ENCODE peak calls at places on chromosomes 11 and 22, in six cellular contexts. C, N, A, P, U and M are unnamed samples.

GRCh38 chr11:76748931-76749330 is 34.2 kb upstream of the TSKU start:
- DNase-seq in C (no peak), N (no peak), A (no peak), U (no peak), P (no peak), M (no peak)

GRCh38 chr22:38865201-38866023 is 6.6 kb downstream of the CBX6 start:
- DNase-seq in N (no peak), C (no peak), P (no peak), U (no peak), A (no peak), M (no peak)

GRCh38 chr11:75891947-75892739 is 77.1 kb downstream of the UVRAG start:
- DNase-seq in P (no peak), N (no peak), A (no peak), C (no peak), U (no peak), M (peak; percentile 60)

GRCh38 chr11:42806191-42806590 is 505.6 kb upstream of the API5 start:
- DNase-seq in N (no peak), C (no peak), P (no peak), A (no peak), U (no peak), M (no peak)

GRCh38 chr11:113193894-113194293 is 120.5 kb upstream of the TTC12 start:
- DNase-seq in N (peak; percentile 62), C (no peak), P (no peak), U (no peak), A (no peak), M (no peak)

GRCh38 chr11:134276396-134277175 is 407 bp downstream of the GLB1L3 start:
- DNase-seq in C (no peak), N (peak; percentile 77), P (peak; percentile 3), U (no peak), A (peak; percentile 71), M (no peak)

GRCh38 chr22:28217277-28217676 is 298.2 kb upstream of the PITPNB start:
- DNase-seq in U (no peak), P (no peak), N (no peak), A (no peak), C (no peak), M (no peak)

GRCh38 chr11:18765554-18765953 is 26.0 kb downstream of the PTPN5 start:
- DNase-seq in N (no peak), C (no peak), A (no peak), P (no peak), U (no peak), M (no peak)

GRCh38 chr11:12085371-12086251 is 24.8 kb upstream of the MICAL2 start:
- DNase-seq in N (no peak), C (peak; percentile 29), U (no peak), A (no peak), P (no peak), M (no peak)

GRCh38 chr11:74276581-74276980 is 34.9 kb downstream of the P4HA3 start:
- DNase-seq in P (no peak), N (no peak), C (no peak), A (no peak), U (no peak), M (no peak)

GRCh38 chr11:65391007-65391406 is 4.6 kb downstream of the FRMD8 start:
- DNase-seq in C (peak; percentile 30), N (no peak), A (peak; percentile 62), P (no peak), U (no peak), M (no peak)

GRCh38 chr11:70782401-70782913 is 384.1 kb downstream of the CTTN start:
- DNase-seq in U (no peak), P (no peak), A (no peak), C (no peak), N (no peak), M (no peak)

GRCh38 chr11:15603208-15603607 is 488.5 kb downstream of the INSC start:
- DNase-seq in U (no peak), N (no peak), P (peak; percentile 16), A (no peak), C (no peak), M (no peak)

GRCh38 chr11:59822989-59823566 is 12.5 kb upstream of the MRPL16 start:
- DNase-seq in A (peak; percentile 70), U (peak; percentile 69), C (peak; percentile 32), P (peak; percentile 42), N (peak; percentile 53), M (peak; percentile 38)

GRCh38 chr11:6505577-6506240 is 8.6 kb downstream of the DNHD1 start:
- DNase-seq in P (peak; percentile 33), A (peak; percentile 76), C (peak; percentile 43), U (peak; percentile 40), N (peak; percentile 62), M (no peak)

GRCh38 chr22:40224702-40225101 is 47.0 kb downstream of the TNRC6B start:
- DNase-seq in C (no peak), N (no peak), P (no peak), A (no peak), U (no peak), M (no peak)

GRCh38 chr11:77762426-77762825 is 58.1 kb downstream of the RSF1 start:
- DNase-seq in U (no peak), N (no peak), C (no peak), A (no peak), P (no peak), M (no peak)

GRCh38 chr22:20585640-20586402 is 78.4 kb downstream of the MED15 start:
- DNase-seq in A (no peak), C (no peak), U (no peak), P (no peak), N (no peak), M (no peak)

GRCh38 chr11:114440121-114440860 is 1.0 kb downstream of the REXO2 start:
- DNase-seq in P (no peak), U (no peak), A (peak; percentile 22), N (peak; percentile 46), C (no peak), M (no peak)

DNA sequence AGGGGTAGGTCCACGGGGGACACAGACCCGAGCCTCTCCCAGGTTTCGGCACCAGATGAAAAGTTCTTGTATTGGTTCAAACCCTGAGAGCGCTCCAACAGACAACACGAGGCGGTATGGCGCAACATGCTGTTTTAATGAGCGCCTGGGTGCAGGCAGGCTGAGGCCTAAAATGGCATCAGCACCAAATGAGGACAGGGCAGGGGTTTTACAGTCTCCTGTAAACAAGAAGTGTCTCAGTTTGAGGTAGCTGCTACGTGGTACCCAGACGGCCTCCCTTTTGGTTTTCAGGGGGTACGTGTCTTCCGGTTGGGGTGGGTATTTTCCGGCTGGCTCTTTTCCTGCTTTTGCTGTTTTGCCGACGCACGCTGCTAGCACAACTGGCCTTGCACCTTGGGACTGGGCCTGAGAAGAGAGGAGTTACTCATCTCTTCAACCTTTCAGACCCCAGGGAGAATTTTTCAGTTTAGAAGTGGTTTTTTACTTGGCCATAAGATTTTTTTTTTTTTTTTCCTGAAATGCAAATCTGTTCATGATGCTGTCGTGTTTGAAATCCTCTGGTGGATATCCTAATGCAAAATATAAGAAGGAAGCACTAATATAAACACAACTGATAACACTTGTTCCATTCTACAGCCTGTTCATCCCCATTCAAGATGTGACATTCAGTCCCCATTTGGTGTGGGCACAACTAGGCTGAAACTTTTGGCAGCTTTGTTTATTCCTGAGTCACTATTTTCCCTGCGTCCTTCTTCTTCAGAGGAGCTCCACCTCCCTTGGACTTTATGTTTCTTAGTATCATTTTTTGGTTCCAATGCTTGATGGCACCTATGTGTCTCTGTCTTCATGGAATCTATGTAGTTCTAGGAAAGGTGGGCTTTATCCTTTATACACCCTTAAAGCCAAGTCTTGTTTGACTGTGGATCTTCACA is 6.5 kb downstream of the PPFIBP2 start:
- DNase-seq in P (no peak), U (no peak), N (no peak), A (no peak), C (no peak), M (no peak)
- TF ChIP-seq REST in P (no peak), U (no peak), N (no peak), A (no peak), C (no peak), M (no peak)

DNA sequence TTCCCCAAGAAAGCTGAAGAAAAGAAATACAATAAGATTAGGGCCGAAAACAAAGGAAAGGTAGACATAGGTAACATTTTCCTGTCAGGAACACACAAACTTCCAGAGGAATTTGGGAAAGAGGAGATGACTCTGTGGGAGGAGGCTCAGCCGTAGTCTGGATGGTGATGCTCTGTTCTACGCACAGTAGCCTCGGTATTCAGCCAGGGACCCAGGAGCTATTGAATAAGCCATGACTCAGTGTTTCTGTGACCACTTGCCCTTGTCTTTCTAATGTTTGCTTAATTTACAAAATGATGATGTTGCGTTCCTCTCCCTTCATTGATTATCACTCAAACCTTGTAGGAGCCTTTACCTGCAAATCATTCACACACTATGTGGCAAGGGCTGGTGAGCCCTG is 745.0 kb downstream of the NTM start:
- DNase-seq in N (no peak), P (no peak), C (no peak), A (peak; percentile 27), U (no peak), M (no peak)
- TF ChIP-seq REST in N (no peak), P (no peak), C (no peak), A (no peak), U (no peak), M (no peak)

GRCh38 chr22:46696225-46696518 is 41.9 kb downstream of the CERK start:
- DNase-seq in N (peak; percentile 21), C (no peak), A (no peak), U (no peak), P (no peak), M (no peak)

GRCh38 chr22:46701262-46701661 is 36.8 kb downstream of the CERK start:
- DNase-seq in U (no peak), N (peak; percentile 17), A (no peak), C (no peak), P (no peak), M (no peak)

GRCh38 chr22:46697811-46698515 is 40.1 kb downstream of the CERK start:
- DNase-seq in C (no peak), A (no peak), N (no peak), P (no peak), U (no peak), M (no peak)

GRCh38 chr22:46696614-46697013 is 41.4 kb downstream of the CERK start:
- DNase-seq in A (no peak), P (no peak), C (no peak), U (no peak), N (peak; percentile 38), M (no peak)

DNA sequence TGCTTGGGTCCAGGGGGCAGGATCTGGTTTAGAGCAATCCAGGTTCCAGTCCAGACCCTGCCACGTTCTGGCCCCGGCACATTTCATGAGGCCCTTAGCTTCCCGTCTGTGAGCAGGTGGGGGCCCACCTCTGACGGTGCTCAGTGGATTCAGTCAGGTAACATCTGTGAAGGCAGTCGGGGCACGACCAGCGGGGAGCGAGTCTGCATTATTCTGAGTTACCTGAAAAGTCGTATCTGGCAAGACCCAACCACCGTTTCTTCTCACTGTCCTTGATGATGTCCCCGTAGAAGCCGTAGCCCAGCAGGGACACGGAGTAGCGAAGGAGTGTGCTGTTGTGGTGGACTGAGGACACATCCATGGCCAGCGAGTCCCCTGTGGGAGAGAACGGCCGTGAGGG is 39.0 kb downstream of the CERK start:
- DNase-seq in C (no peak), P (no peak), N (peak; percentile 14), A (no peak), U (no peak), M (no peak)
- TF ChIP-seq REST in C (no peak), P (no peak), N (no peak), A (no peak), U (no peak), M (no peak)

DNA sequence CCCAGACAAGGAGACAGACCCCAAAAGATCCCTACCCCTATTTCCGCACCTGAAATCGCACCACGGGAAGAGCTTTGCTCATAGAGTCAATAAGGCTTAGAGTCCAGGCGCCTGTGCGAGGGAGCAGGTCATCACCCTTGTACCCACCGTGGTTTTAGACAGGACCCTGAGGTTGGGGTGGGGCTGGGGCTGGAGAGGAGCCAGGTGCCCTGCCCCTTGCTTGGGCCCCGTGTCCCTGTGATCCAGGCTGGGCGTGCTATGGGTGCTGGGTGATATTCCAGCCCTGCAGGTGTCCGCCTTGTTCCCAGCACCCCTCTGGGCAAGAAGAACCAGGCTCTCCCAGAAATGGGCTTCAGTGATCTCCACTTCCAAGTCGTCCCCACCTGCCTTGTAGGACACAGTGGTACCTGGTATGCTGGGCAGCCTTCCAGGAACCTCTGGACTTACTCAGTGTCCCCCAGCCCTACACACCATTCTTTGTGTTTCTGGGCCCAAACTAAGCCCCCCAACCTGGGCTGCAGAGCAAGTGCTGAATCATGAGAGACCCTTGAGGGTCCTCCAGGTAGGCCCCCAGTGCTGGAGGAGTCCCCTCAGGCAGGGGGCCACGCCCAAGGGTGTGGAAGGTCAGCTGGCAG is 4.5 kb downstream of the CD81 start:
- DNase-seq in A (no peak), N (no peak), P (no peak), C (no peak), U (no peak), M (no peak)
- TF ChIP-seq REST in A (no peak), N (no peak), P (no peak), C (no peak), U (no peak), M (no peak)